ENCODE peak calls at places on chromosomes 5 and 9, in six cellular contexts. Z is sigmoid colon, N is transverse colon, Q is choroid plexus epithelial cell, A is colonic mucosa, M is neural crest cell. W is an unnamed sample.

GRCh38 chr9:109477269-109478203 is 20.6 kb downstream of the PTPN3 start:
- DNase-seq in N (peak; percentile 90), Q (no peak), M (no peak), A (peak; percentile 94), Z (no peak), W (no peak)

GRCh38 chr5:127306036-127306435 is 15.4 kb downstream of the MEGF10 start:
- DNase-seq in Q (no peak), A (no peak), M (no peak), N (no peak), Z (no peak), W (no peak)

GRCh38 chr9:89154651-89155336 is 23.8 kb downstream of the SHC3 start:
- DNase-seq in Q (peak; percentile 83), N (no peak), M (no peak), Z (no peak), A (no peak), W (no peak)

GRCh38 chr9:20872340-20872977 is 159.0 kb downstream of the HACD4 start:
- DNase-seq in Q (peak; percentile 94), A (no peak), M (no peak), Z (no peak), N (no peak), W (no peak)

GRCh38 chr5:15255601-15256000 is 244.4 kb upstream of the FBXL7 start:
- DNase-seq in Q (peak; percentile 51), M (no peak), A (no peak), N (no peak), Z (no peak), W (no peak)

GRCh38 chr9:4654084-4654483 is 8.0 kb upstream of the PLPP6 start:
- DNase-seq in Z (no peak), A (no peak), M (no peak), N (no peak), Q (no peak), W (no peak)

GRCh38 chr9:95506438-95506691 is 10.4 kb downstream of the PTCH1 start:
- DNase-seq in Q (peak; percentile 64), Z (no peak), N (peak; percentile 48), M (no peak), A (peak; percentile 45), W (no peak)

GRCh38 chr5:17096975-17097695 is 120.3 kb upstream of the BASP1 start:
- DNase-seq in M (peak; percentile 8), Q (peak; percentile 19), Z (no peak), N (no peak), A (peak; percentile 27), W (no peak)

GRCh38 chr9:89077519-89077918 is 86.3 kb downstream of the S1PR3 start:
- DNase-seq in N (no peak), Q (no peak), M (no peak), A (no peak), Z (peak; percentile 33), W (no peak)

GRCh38 chr5:10376530-10376929 is 23.0 kb downstream of the MARCHF6 start:
- DNase-seq in A (no peak), Z (no peak), M (no peak), Q (no peak), N (no peak), W (no peak)

GRCh38 chr5:115418788-115419187 is 122.3 kb upstream of the CCDC112 start:
- DNase-seq in A (peak; percentile 60), Z (no peak), N (peak; percentile 39), M (no peak), Q (no peak), W (no peak)

GRCh38 chr5:142821027-142821732 is 51.0 kb downstream of the ARHGAP26 start:
- DNase-seq in Z (no peak), A (no peak), N (no peak), Q (no peak), M (no peak), W (no peak)

GRCh38 chr9:127224883-127225739 is 39.5 kb upstream of the GARNL3 start:
- DNase-seq in N (peak; percentile 98), A (peak; percentile 97), M (peak; percentile 96), Z (peak; percentile 99), Q (peak; percentile 92), W (peak; percentile 87)

GRCh38 chr9:127980056-127980705 is 608 bp downstream of the EEIG1 start:
- DNase-seq in A (peak; percentile 72), Z (peak; percentile 75), Q (peak; percentile 18), N (peak; percentile 79), M (peak; percentile 29), W (no peak)

GRCh38 chr9:132364068-132364467 is 9.3 kb upstream of the SETX start:
- DNase-seq in Z (no peak), Q (no peak), N (no peak), A (no peak), M (no peak), W (no peak)

GRCh38 chr9:125966959-125967711 is 220.0 kb downstream of the PBX3 start:
- DNase-seq in N (no peak), A (no peak), Q (no peak), Z (no peak), M (no peak), W (no peak)

GRCh38 chr9:131091352-131091992 is 4.9 kb upstream of the AIF1L start:
- DNase-seq in A (no peak), Z (no peak), N (no peak), M (no peak), Q (no peak), W (no peak)

GRCh38 chr9:108671794-108672193 is 184.0 kb downstream of the ACTL7B start:
- DNase-seq in A (no peak), M (no peak), Q (no peak), N (no peak), Z (no peak), W (no peak)

GRCh38 chr5:135211083-135211790 is 177.2 kb upstream of the PITX1 start:
- DNase-seq in M (no peak), A (peak; percentile 14), N (no peak), Z (peak; percentile 32), Q (no peak), W (peak; percentile 47)

GRCh38 chr9:127927457-127928231 is 2.9 kb downstream of the PIP5KL1 start:
- DNase-seq in Q (no peak), M (no peak), A (peak; percentile 90), N (peak; percentile 84), Z (no peak), W (no peak)

GRCh38 chr9:125024917-125025316 is 84.0 kb upstream of the GOLGA1 start:
- DNase-seq in N (no peak), Q (no peak), A (no peak), M (no peak), Z (no peak), W (no peak)

GRCh38 chr9:3948826-3949578 is 350.9 kb downstream of the GLIS3 start:
- DNase-seq in A (no peak), Z (no peak), Q (peak; percentile 88), N (no peak), M (no peak), W (no peak)

GRCh38 chr5:68261174-68262021 is 45.8 kb downstream of the PIK3R1 start:
- DNase-seq in N (no peak), Z (no peak), M (no peak), A (no peak), Q (peak; percentile 71), W (no peak)

DNA sequence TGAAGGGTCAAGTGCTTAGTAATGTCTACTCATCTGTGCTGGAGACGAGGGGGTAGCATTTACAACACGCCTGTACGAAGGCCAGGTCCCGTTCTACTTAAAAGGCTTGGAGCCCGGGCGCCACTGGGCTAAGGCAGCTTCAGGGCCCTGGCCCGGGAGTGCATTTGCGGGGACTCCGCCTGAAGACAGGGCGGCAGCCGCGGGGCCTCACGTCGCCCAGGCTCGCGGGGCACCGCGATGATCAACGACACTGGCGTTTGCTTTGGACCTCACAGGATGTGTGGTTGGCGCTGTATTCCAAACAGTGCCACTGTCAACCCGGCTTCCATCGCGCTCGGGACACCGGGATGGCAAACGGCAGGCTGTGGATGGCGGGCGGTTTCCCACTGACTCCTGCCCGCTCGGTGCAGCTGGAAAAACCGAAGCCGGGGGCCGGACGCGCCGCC is 1.1 kb upstream of the TENT4A start:
- DNase-seq in A (peak; percentile 67), Z (peak; percentile 80), M (peak; percentile 47), N (peak; percentile 61), Q (peak; percentile 70), W (no peak)
- TF ChIP-seq CTCF in A (no peak), Z (no peak), M (peak; percentile 12), N (no peak), Q (peak; percentile 31), W (peak; percentile 7)

GRCh38 chr5:42889311-42889933 is 77.7 kb upstream of the SELENOP start:
- DNase-seq in N (peak; percentile 89), Q (peak; percentile 90), A (peak; percentile 91), Z (peak; percentile 83), M (peak; percentile 70), W (no peak)

GRCh38 chr5:42888771-42889170 is 77.1 kb upstream of the SELENOP start:
- DNase-seq in Q (no peak), N (no peak), Z (no peak), A (no peak), M (no peak), W (no peak)

GRCh38 chr5:42898760-42899159 is 87.1 kb upstream of the SELENOP start:
- DNase-seq in Q (no peak), Z (no peak), N (no peak), A (no peak), M (no peak), W (no peak)

GRCh38 chr5:42896523-42896922 is 84.8 kb upstream of the SELENOP start:
- DNase-seq in Z (no peak), M (no peak), Q (no peak), N (no peak), A (no peak), W (no peak)

GRCh38 chr5:42894057-42894456 is 82.4 kb upstream of the SELENOP start:
- DNase-seq in A (no peak), Z (no peak), M (no peak), N (no peak), Q (peak; percentile 9), W (no peak)
- TF ChIP-seq CTCF in A (no peak), Z (no peak), M (peak; percentile 21), N (no peak), Q (peak; percentile 51), W (no peak)

DNA sequence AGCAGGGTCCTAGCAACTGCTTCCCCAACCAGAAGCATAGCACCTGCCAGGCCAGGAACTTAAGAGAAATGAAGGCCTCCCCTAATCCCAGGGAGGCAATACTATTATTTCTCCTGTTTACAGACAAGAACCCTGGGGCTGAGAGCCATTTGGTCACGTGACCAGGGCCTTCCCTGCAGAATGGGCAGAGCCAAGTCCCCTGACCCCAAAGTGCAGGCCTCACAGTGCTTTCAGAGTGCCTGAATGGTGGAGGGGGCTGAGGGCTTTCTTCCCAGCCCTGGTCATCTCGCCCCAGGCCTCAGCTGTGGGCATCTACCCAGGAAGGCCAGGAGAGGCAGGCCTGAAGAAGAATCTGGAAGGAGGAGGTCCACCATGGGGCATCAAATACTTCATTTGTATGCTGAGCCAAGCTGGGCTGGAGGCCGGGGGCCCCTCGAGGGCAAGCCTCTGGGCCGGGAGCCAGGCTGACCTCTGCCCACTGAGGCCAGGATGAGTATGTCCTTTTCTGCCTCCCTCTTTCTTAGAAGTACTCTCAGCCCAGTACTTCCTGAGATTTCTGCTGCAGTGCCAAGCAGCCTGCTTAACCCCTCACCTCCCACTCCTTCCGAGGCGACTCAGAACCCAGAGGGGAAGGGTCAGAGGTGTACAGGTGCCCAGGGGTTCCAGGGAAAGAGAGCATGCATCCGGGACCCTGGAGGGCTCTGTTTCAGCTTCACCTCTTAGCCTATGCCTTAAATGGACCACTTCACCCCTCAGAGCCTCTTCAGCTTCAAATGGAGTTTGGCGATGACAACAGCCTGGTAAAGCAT is 18.9 kb upstream of the DUSP1 start:
- DNase-seq in A (peak; percentile 27), M (no peak), Z (peak; percentile 65), Q (no peak), N (no peak), W (no peak)
- TF ChIP-seq CTCF in A (no peak), M (no peak), Z (no peak), Q (no peak), N (no peak), W (no peak)

GRCh38 chr5:97991236-97991635 is 782.2 kb upstream of the RGMB start:
- DNase-seq in M (no peak), A (no peak), Z (no peak), N (no peak), Q (no peak), W (no peak)

GRCh38 chr5:97980291-97980690 is 793.2 kb upstream of the RGMB start:
- DNase-seq in M (no peak), A (no peak), N (no peak), Q (peak; percentile 14), Z (no peak), W (no peak)

GRCh38 chr5:97986069-97986468 is 787.4 kb upstream of the RGMB start:
- DNase-seq in M (no peak), Q (peak; percentile 57), N (no peak), A (no peak), Z (no peak), W (no peak)
- TF ChIP-seq CTCF in M (no peak), Q (peak; percentile 26), N (no peak), A (no peak), Z (no peak), W (no peak)